ENCODE peak calls at places on chromosomes 12 and 14, in nine cellular contexts. T is pancreas, S is A549, J is PC-3, Z is sigmoid colon, C is GM12864, U is psoas muscle, G is dorsolateral prefrontal cortex, D is RWPE2. A is an unnamed sample.

GRCh38 chr12:26691234-26691970 is 141.6 kb downstream of the ITPR2 start:
- DNase-seq in J (peak), U (no peak), G (peak), Z (no peak), D (peak), S (peak), C (no peak), T (no peak), A (peak)

GRCh38 chr12:48863296-48863695 is 2.4 kb downstream of the RND1 start:
- DNase-seq in D (no peak), T (no peak), U (no peak), G (peak), S (no peak), C (no peak), J (no peak), Z (no peak), A (no peak)

GRCh38 chr12:115916910-115917668 is 360.4 kb downstream of the MED13L start:
- DNase-seq in D (no peak), G (peak), T (peak), C (no peak), J (peak), S (peak), U (peak), Z (peak), A (peak)

GRCh38 chr14:60575008-60575407 is 66.1 kb downstream of the SIX6 start:
- DNase-seq in D (no peak), T (no peak), G (no peak), C (no peak), U (no peak), J (no peak), Z (no peak), S (no peak), A (peak)

GRCh38 chr12:62438098-62438692 is 28.4 kb upstream of the MON2 start:
- DNase-seq in C (no peak), T (peak), J (peak), D (no peak), U (no peak), G (peak), S (peak), Z (no peak), A (peak)

GRCh38 chr12:77947326-77947725 is 116.6 kb downstream of the NAV3 start:
- DNase-seq in Z (no peak), S (peak), J (peak), G (no peak), D (no peak), T (no peak), U (no peak), C (no peak), A (no peak)

GRCh38 chr12:93784339-93785086 is 107.3 kb downstream of the CRADD start:
- DNase-seq in S (peak), T (peak), J (peak), G (no peak), U (peak), D (no peak), C (no peak), Z (peak), A (peak)

GRCh38 chr12:19131020-19131431 is 1.5 kb downstream of the PLEKHA5 start:
- DNase-seq in G (no peak), U (no peak), C (no peak), S (peak), Z (no peak), D (no peak), T (peak), J (peak), A (peak)

GRCh38 chr12:107457536-107457935 is 228.1 kb upstream of the PWP1 start:
- DNase-seq in Z (no peak), J (no peak), D (no peak), G (no peak), T (no peak), U (no peak), C (no peak), S (no peak), A (no peak)

GRCh38 chr14:51954657-51955056 is 34.7 kb upstream of the RTRAF start:
- DNase-seq in U (no peak), G (no peak), D (no peak), S (no peak), T (no peak), J (peak), C (no peak), Z (no peak), A (no peak)

GRCh38 chr12:123250471-123251383 is 17.5 kb downstream of the MTRFR start:
- DNase-seq in J (peak), S (peak), Z (no peak), D (peak), T (peak), G (no peak), C (no peak), U (no peak), A (peak)

GRCh38 chr12:119869720-119870119 is 7.4 kb downstream of the CIT start:
- DNase-seq in C (no peak), Z (no peak), G (no peak), U (peak), D (peak), S (peak), T (no peak), J (peak), A (peak)

GRCh38 chr14:87617079-87617478 is 375.9 kb downstream of the GALC start:
- DNase-seq in J (no peak), U (no peak), C (no peak), Z (no peak), T (no peak), S (no peak), D (no peak), G (no peak), A (no peak)

GRCh38 chr12:857611-858010 is 91.9 kb downstream of the RAD52 start:
- DNase-seq in C (no peak), U (peak), D (no peak), S (peak), G (peak), Z (no peak), J (peak), T (no peak), A (peak)

GRCh38 chr12:12926571-12927071 is 25.3 kb downstream of the GPRC5D start:
- DNase-seq in Z (no peak), G (no peak), U (no peak), S (peak), C (no peak), T (no peak), J (no peak), D (no peak), A (no peak)

GRCh38 chr12:46452061-46452615 is 79.6 kb upstream of the SLC38A2 start:
- DNase-seq in C (no peak), G (no peak), T (no peak), U (no peak), J (peak), D (no peak), Z (no peak), S (no peak), A (no peak)

GRCh38 chr12:108671110-108671509 is 37.4 kb upstream of the SELPLG start:
- DNase-seq in D (no peak), Z (no peak), G (no peak), J (no peak), T (no peak), U (no peak), S (no peak), C (no peak), A (no peak)

DNA sequence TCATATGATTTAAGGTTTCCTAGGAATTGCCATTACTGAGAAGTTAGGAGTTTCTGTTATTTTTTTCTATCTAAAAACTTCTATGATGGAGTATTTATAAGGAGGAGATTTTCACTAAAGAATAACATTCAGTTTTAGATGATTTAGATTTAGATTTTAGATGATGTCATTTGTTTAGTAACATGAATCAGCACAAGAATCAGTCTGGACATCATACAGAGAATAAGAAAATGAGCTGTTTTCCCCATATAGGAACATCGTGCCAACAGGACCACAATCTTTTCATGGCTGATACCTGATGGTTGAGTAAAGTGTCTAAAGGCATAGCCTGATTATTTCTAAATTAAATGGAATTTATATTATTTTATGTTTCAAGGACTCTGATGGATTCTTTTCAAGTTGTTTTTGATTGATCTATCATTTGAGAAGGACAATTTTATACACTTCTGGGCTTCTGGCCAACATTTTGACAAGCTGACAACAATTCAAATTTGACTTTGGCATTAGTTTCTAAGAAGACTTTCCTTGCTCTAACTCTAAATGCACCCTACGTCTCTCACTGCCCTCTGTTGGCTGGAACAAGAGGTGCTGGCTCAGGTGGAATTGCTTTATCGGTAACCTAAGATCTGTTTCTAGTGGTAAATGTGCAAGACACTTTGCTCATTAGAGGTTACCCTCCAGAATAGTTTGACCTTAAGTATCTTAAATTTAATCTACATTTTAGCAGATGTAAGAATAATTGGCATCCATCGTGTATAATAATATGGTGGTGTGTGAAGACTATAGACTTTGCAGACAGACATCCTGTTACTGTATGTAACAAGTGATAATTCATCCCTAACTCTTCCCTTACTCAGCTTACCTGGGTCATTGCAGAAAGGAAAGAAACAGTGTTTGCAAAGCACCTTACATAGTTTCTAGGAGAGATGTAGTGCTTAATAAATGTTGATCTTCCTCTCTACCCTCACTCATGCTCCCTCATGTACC is 42.8 kb upstream of the CPSF6 start:
- DNase-seq in J (peak), U (no peak), C (peak), D (no peak), T (no peak), Z (no peak), S (peak), G (no peak), A (peak)
- TF ChIP-seq CTCF in J (peak), U (peak), C (peak), D (peak), T (no peak), Z (no peak), S (peak), G (no peak), A (no peak)

DNA sequence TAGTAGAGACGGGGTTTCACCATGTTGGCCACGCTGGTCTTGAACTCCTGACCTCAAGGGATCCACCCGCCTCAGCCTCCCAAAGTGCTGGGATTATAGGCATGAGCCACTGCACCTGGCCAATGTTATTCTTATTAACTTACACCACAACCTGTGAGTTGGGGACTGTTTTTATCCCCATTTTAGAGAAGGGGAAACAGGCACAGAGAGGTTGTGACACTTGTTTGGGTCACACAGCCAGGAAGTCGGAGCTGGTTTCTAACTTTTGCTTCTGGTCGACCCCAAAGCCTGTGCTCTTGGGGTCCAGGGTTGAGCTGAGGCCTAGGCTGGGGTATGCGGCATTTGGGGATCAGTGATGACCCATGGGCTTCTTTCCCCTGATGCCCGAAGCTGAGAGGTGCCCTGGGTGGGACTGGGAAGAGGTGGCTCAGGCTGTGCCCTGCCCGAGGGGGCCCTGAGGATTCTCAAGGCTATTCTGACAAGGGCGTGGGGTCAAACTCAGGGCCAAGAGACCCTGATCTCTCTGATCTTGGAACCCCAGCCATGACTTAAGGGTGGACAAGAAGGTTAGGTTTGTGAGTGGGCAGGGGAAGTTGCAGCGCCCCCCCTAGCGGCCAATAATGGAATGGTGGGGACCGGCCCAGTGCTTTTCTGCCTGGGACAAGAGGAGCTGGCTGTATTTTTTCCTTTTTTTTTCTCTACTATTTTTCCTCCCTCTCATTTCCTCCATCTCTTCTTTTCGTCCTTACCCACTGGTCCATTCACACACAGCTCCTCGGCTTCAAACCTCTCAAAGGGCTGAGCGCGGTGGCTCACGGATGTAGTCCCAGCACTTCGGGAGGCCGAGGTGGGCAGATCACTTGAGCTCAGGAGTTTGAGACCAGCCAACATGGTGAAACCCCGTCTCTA is 3.0 kb downstream of the SDSL start:
- DNase-seq in U (peak), S (peak), J (peak), T (peak), D (no peak), Z (no peak), C (no peak), G (peak), A (peak)
- TF ChIP-seq CTCF in U (peak), S (peak), J (peak), T (peak), D (peak), Z (peak), C (peak), G (peak), A (peak)

DNA sequence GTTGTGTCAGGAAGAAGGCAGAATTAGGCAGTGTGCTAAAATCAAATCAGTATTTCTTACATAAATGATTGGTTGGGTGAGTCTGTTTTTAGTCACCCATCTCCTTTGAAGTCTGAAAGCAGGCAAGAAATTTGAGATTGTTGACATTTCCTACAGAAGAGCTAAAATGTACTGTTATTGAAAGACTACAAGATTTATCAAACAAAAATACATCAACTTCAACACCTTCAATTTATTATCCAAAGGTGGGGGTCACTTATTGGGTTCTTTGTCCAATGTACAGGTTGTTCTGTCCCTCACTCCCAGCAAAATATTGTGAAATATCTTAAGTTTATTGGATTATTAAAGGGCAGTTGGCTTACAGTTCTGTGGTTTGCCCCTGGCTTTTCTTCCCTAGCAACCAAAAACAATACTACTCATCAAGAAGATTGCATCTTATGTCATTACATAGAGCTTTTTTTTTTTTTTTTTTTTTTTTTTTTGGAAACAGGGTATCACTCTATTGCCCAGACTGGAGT is 20.6 kb upstream of the PKP2 start:
- DNase-seq in S (no peak), D (no peak), G (no peak), T (no peak), J (peak), U (no peak), C (no peak), Z (no peak), A (peak)
- TF ChIP-seq CTCF in S (no peak), D (no peak), G (no peak), T (no peak), J (no peak), U (no peak), C (no peak), Z (no peak), A (no peak)

DNA sequence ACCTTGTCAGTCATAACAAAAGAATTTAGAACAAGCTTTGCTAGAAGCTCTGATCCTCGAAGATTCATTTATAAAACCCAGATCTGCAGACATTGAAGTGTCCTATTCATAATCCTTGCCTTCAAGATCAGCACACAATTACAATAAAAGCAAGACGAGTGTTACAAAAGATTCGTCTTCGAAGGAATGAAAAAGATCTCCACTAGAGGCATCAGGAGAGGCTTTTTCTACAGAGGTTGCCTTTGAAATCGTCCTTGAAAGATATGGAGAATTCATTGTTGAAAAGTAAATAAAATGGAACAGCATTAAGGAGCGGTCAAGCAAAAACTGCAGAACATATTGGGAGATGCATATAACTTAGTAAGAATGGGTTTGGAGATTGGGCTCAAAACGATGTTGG is 146.4 kb downstream of the BMP4 start:
- DNase-seq in Z (no peak), C (no peak), T (no peak), S (no peak), D (no peak), J (no peak), U (no peak), G (no peak), A (no peak)
- TF ChIP-seq CTCF in Z (no peak), C (no peak), T (no peak), S (no peak), D (no peak), J (no peak), U (no peak), G (no peak), A (no peak)

GRCh38 chr14:76574416-76574815 is 186.9 kb upstream of the VASH1 start:
- DNase-seq in Z (no peak), T (no peak), G (no peak), D (no peak), U (no peak), J (no peak), C (no peak), S (no peak), A (no peak)

GRCh38 chr14:76577837-76578236 is 183.4 kb upstream of the VASH1 start:
- DNase-seq in J (no peak), Z (no peak), G (no peak), C (no peak), D (no peak), S (no peak), T (no peak), U (no peak), A (no peak)

GRCh38 chr14:76575108-76575507 is 186.2 kb upstream of the VASH1 start:
- DNase-seq in C (no peak), Z (no peak), D (no peak), S (no peak), J (no peak), U (no peak), T (no peak), G (no peak), A (no peak)

GRCh38 chr14:76576047-76576741 is 185.1 kb upstream of the VASH1 start:
- DNase-seq in J (no peak), T (peak), Z (no peak), S (no peak), G (no peak), U (no peak), C (no peak), D (peak), A (peak)

DNA sequence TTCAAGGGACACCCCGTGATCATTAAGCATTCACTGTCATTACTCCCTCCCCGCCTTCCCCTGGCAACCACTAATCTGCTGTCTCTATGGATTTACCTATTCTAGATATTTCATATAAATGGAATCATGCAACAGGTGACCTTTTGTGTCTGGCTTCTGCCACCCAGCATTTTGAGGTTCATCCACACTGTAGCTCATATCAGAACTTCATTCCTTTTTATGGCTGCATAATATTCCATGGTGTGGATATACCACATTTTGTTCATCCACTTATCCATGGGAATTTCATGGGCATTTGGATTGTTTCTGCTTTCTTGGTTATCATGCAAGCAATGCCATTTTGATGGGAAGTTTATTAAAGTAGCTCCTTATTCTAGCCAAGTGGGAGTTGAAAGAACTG is 184.2 kb upstream of the VASH1 start:
- DNase-seq in G (no peak), D (peak), U (no peak), C (no peak), J (no peak), T (no peak), Z (no peak), S (no peak), A (no peak)
- TF ChIP-seq CTCF in G (no peak), D (no peak), U (no peak), C (no peak), J (no peak), T (no peak), Z (no peak), S (no peak), A (no peak)

A was measured in MCF 10A.